ENCODE peak calls at places on chromosomes 1 and 21, in ten cellular contexts. L, K, V, J, U, Z, C, P, I and Y are unnamed samples.

GRCh38 chr1:100353073-100353801 is 931 bp downstream of the CDC14A start:
- DNase-seq in L (peak), K (peak), V (peak), J (peak), U (peak), Z (no peak), C (peak), P (peak), I (no peak), Y (peak)

GRCh38 chr1:119097380-119097779 is 43.1 kb downstream of the WARS2 start:
- DNase-seq in L (no peak), K (peak), V (no peak), J (no peak), U (no peak), Z (no peak), C (no peak), P (no peak), I (peak), Y (no peak)

GRCh38 chr1:107141491-107142369 is 891 bp downstream of the NTNG1 start:
- DNase-seq in L (no peak), K (peak), V (peak), J (peak), U (peak), Z (no peak), C (peak), P (peak), I (peak), Y (peak)

GRCh38 chr1:246527402-246528088 is 20.5 kb upstream of the SMYD3 start:
- DNase-seq in L (no peak), K (no peak), V (no peak), J (no peak), U (no peak), Z (no peak), C (no peak), P (no peak), I (peak), Y (no peak)

GRCh38 chr1:89771991-89772560 is 48.8 kb upstream of the LRRC8D start:
- DNase-seq in L (no peak), K (no peak), V (no peak), J (no peak), U (no peak), Z (no peak), C (no peak), P (no peak), I (no peak), Y (no peak)

GRCh38 chr1:100343897-100344296 is 8.4 kb upstream of the CDC14A start:
- DNase-seq in L (no peak), K (no peak), V (no peak), J (no peak), U (no peak), Z (no peak), C (no peak), P (no peak), I (no peak), Y (no peak)

GRCh38 chr1:211695135-211695816 is 19.9 kb upstream of the NEK2 start:
- DNase-seq in L (no peak), K (no peak), V (no peak), J (no peak), U (no peak), Z (no peak), C (no peak), P (no peak), I (peak), Y (no peak)

GRCh38 chr1:43373034-43373940 is 5.5 kb upstream of the ELOVL1 start:
- DNase-seq in L (no peak), K (peak), V (no peak), J (no peak), U (no peak), Z (peak), C (no peak), P (no peak), I (peak), Y (no peak)

GRCh38 chr1:221810406-221810805 is 68.5 kb upstream of the DUSP10 start:
- DNase-seq in L (no peak), K (peak), V (no peak), J (no peak), U (no peak), Z (no peak), C (no peak), P (no peak), I (no peak), Y (no peak)

GRCh38 chr1:25066253-25066652 is 136.2 kb upstream of the RUNX3 start:
- DNase-seq in L (no peak), K (peak), V (no peak), J (no peak), U (no peak), Z (no peak), C (no peak), P (no peak), I (peak), Y (no peak)

GRCh38 chr21:30710499-30710898 is 8.1 kb downstream of the KRTAP21-3 start:
- DNase-seq in L (no peak), K (no peak), V (no peak), J (no peak), U (no peak), Z (no peak), C (no peak), P (no peak), I (no peak), Y (no peak)

GRCh38 chr1:246705368-246705767 is 18.8 kb upstream of the SCCPDH start:
- DNase-seq in L (no peak), K (peak), V (no peak), J (no peak), U (no peak), Z (no peak), C (no peak), P (no peak), I (peak), Y (no peak)

GRCh38 chr21:28822882-28823335 is 169.8 kb downstream of the LTN1 start:
- DNase-seq in L (no peak), K (peak), V (no peak), J (no peak), U (no peak), Z (no peak), C (no peak), P (no peak), I (peak), Y (no peak)

GRCh38 chr1:12063141-12064072 is at the start of gene TNFRSF8:
- DNase-seq in L (no peak), K (peak), V (no peak), J (no peak), U (peak), Z (no peak), C (no peak), P (no peak), I (peak), Y (no peak)

GRCh38 chr1:230537456-230537855 is 104.8 kb upstream of the COG2 start:
- DNase-seq in L (no peak), K (no peak), V (no peak), J (no peak), U (no peak), Z (no peak), C (no peak), P (no peak), I (no peak), Y (no peak)

GRCh38 chr1:15178571-15179484 is 25.3 kb downstream of the TMEM51 start:
- DNase-seq in L (no peak), K (peak), V (no peak), J (no peak), U (no peak), Z (no peak), C (no peak), P (no peak), I (peak), Y (peak)

GRCh38 chr1:41073971-41074370 is 52.4 kb upstream of the SLFNL1 start:
- DNase-seq in L (no peak), K (peak), V (no peak), J (no peak), U (no peak), Z (no peak), C (no peak), P (no peak), I (peak), Y (no peak)

GRCh38 chr1:231969078-231969477 is 342.5 kb downstream of the DISC1 start:
- DNase-seq in L (no peak), K (no peak), V (no peak), J (no peak), U (no peak), Z (no peak), C (no peak), P (no peak), I (no peak), Y (no peak)

GRCh38 chr1:46442317-46443161 is 47.1 kb upstream of the DMBX1 start:
- DNase-seq in L (peak), K (peak), V (peak), J (peak), U (peak), Z (peak), C (peak), P (peak), I (peak), Y (peak)

GRCh38 chr1:17892851-17893250 is 137.7 kb downstream of the ACTL8 start:
- DNase-seq in L (peak), K (no peak), V (no peak), J (no peak), U (no peak), Z (no peak), C (no peak), P (no peak), I (no peak), Y (peak)

GRCh38 chr1:204680461-204680860 is 5.1 kb downstream of the LRRN2 start:
- DNase-seq in L (peak), K (no peak), V (no peak), J (no peak), U (no peak), Z (peak), C (no peak), P (no peak), I (no peak), Y (no peak)

GRCh38 chr1:200217703-200218102 is 190.2 kb downstream of the NR5A2 start:
- DNase-seq in L (no peak), K (no peak), V (no peak), J (no peak), U (no peak), Z (no peak), C (no peak), P (no peak), I (no peak), Y (no peak)

GRCh38 chr1:244445320-244446181 is 6.2 kb downstream of the ADSS2 start:
- DNase-seq in L (no peak), K (peak), V (no peak), J (no peak), U (no peak), Z (no peak), C (no peak), P (no peak), I (no peak), Y (no peak)

GRCh38 chr1:203860396-203860951 is 925 bp upstream of the SNRPE start:
- DNase-seq in L (no peak), K (peak), V (peak), J (no peak), U (no peak), Z (no peak), C (peak), P (peak), I (peak), Y (peak)

GRCh38 chr1:224929335-224930237 is at the start of gene DNAH14:
- DNase-seq in L (no peak), K (peak), V (peak), J (peak), U (peak), Z (peak), C (peak), P (peak), I (peak), Y (peak)

GRCh38 chr1:18668750-18669404 is 38.2 kb downstream of the PAX7 start:
- DNase-seq in L (no peak), K (no peak), V (no peak), J (no peak), U (no peak), Z (no peak), C (no peak), P (no peak), I (no peak), Y (no peak)

GRCh38 chr1:113452921-113453770 is 62.8 kb downstream of the MAGI3 start:
- DNase-seq in L (no peak), K (peak), V (no peak), J (no peak), U (peak), Z (no peak), C (no peak), P (no peak), I (peak), Y (no peak)

GRCh38 chr1:86515597-86515996 is 31.3 kb upstream of the CLCA4 start:
- DNase-seq in L (no peak), K (no peak), V (no peak), J (no peak), U (no peak), Z (no peak), C (no peak), P (no peak), I (peak), Y (no peak)

GRCh38 chr1:4425892-4426291 is 228.5 kb upstream of the AJAP1 start:
- DNase-seq in L (no peak), K (no peak), V (no peak), J (no peak), U (no peak), Z (no peak), C (no peak), P (no peak), I (no peak), Y (no peak)

GRCh38 chr1:112618721-112619517 is at the start of gene ST7L:
- DNase-seq in L (peak), K (peak), V (peak), J (peak), U (peak), Z (peak), C (peak), P (peak), I (peak), Y (peak)

GRCh38 chr1:68812295-68812694 is 315.4 kb upstream of the DEPDC1 start:
- DNase-seq in L (no peak), K (no peak), V (no peak), J (no peak), U (no peak), Z (no peak), C (no peak), P (no peak), I (no peak), Y (no peak)

DNA sequence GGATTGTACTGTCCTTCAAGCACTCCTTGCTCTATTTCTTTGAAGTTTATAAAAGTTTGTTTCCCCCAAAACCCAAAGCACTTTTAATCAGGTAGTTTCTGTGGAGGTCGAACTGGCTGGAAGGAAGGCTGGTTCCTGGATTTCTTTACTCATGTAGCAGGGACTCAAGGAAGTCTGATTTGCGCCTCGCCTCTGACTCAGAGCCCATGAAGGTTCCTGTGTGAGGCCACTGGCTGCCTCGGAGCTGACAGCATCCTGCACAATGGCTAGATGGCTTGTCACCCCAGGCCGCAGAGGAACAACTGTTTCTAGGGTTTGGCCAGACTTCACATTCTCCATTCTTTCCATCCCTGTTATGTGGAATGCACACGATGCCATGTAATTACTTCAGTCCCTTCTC is 39.2 kb upstream of the PRSS38 start:
- DNase-seq in L (peak), K (peak), V (no peak), J (no peak), U (no peak), Z (no peak), C (no peak), P (peak), I (peak), Y (no peak)
- H3K27ac ChIP-seq in L (no peak), K (peak), V (no peak), J (no peak), U (no peak), Z (no peak), C (no peak), P (no peak), I (no peak), Y (no peak)

GRCh38 chr21:38804030-38804616 is 1.6 kb upstream of the ETS2 start:
- DNase-seq in L (no peak), K (peak), V (no peak), J (no peak), U (no peak), Z (no peak), C (no peak), P (peak), I (no peak), Y (no peak)
- H3K27ac ChIP-seq in L (peak), K (no peak), V (peak), J (no peak), U (no peak), Z (no peak), C (peak), P (peak), I (no peak), Y (no peak)

GRCh38 chr1:154944422-154945159 is 8.1 kb upstream of the PMVK start:
- DNase-seq in L (no peak), K (no peak), V (peak), J (peak), U (no peak), Z (no peak), C (no peak), P (peak), I (no peak), Y (no peak)

GRCh38 chr1:154948079-154948478 is 7.8 kb downstream of the PBXIP1 start:
- DNase-seq in L (no peak), K (no peak), V (no peak), J (no peak), U (no peak), Z (no peak), C (no peak), P (no peak), I (no peak), Y (no peak)

GRCh38 chr1:154945160-154945961 is 8.8 kb upstream of the PMVK start:
- DNase-seq in L (no peak), K (no peak), V (peak), J (no peak), U (no peak), Z (no peak), C (no peak), P (no peak), I (no peak), Y (no peak)

GRCh38 chr1:154943649-154944421 is 7.3 kb upstream of the PMVK start:
- DNase-seq in L (no peak), K (no peak), V (peak), J (peak), U (no peak), Z (no peak), C (no peak), P (peak), I (peak), Y (no peak)

DNA sequence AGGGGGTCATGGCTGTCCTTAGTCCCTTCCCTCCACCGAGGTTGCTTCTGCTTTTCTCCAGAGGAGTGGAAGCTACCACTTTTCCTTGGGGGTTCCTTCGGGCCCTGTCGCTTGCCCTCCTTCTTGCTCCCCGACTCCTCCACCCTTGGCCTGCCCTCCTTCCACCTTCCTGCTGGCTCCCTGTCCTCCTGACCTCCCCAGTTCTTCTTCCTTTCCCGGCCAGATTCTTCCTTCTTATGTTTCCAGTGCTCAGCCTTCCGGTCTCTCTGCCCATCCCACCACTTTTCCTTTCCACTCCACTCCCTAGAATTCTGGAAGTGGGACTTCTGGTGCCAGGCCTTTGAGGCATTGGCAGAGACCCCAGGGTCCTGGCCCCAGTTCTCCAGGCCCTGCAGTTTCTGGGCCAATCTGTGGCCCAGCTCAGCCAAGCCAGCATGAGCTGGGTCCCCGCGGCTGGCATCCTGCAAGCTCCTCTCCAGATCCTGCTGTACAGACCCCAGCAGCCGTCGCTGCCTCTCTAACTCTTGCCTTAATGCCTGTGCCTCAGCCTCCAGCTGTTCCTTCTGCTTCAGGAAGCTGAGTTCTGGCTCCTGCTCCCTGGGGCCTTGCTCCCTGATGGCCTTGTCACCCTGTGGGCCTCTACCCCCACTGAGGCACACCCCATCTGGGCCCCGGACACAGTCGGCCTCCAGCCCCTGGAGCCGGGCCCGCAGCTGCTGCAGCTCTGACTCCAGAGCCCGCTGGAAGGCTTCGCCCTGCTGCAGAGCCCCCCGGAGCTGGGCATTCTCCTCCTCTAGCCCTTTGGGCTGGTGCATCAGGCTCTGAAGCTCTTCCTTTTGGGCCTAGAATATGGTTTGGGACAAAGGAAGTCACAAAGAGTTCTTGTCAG is 9.7 kb upstream of the PMVK start:
- DNase-seq in L (no peak), K (no peak), V (peak), J (no peak), U (no peak), Z (no peak), C (no peak), P (no peak), I (no peak), Y (no peak)
- H3K27ac ChIP-seq in L (no peak), K (no peak), V (peak), J (no peak), U (no peak), Z (peak), C (no peak), P (no peak), I (peak), Y (no peak)

GRCh38 chr21:31873275-31873695 is 465 bp downstream of the HUNK start:
- DNase-seq in L (no peak), K (no peak), V (no peak), J (peak), U (no peak), Z (no peak), C (peak), P (peak), I (no peak), Y (peak)
- H3K27ac ChIP-seq in L (no peak), K (no peak), V (no peak), J (no peak), U (no peak), Z (no peak), C (no peak), P (peak), I (no peak), Y (peak)

GRCh38 chr1:30997463-30998057 is 68.0 kb downstream of the PUM1 start:
- DNase-seq in L (no peak), K (no peak), V (no peak), J (no peak), U (no peak), Z (no peak), C (no peak), P (no peak), I (no peak), Y (no peak)
- H3K27ac ChIP-seq in L (no peak), K (no peak), V (no peak), J (no peak), U (no peak), Z (no peak), C (no peak), P (no peak), I (peak), Y (no peak)

GRCh38 chr1:7469255-7469938 is 301.7 kb upstream of the VAMP3 start:
- DNase-seq in L (peak), K (peak), V (no peak), J (no peak), U (no peak), Z (no peak), C (no peak), P (no peak), I (peak), Y (peak)
- H3K27ac ChIP-seq in L (peak), K (no peak), V (no peak), J (no peak), U (no peak), Z (no peak), C (no peak), P (no peak), I (no peak), Y (no peak)